ENCODE peak calls at places on chromosomes 13 and 19, in nine cellular contexts. Q, A, P, M, U, J, W, F and B are unnamed samples.

GRCh38 chr13:45361596-45362206 is 20.7 kb upstream of the TPT1 start:
- DNase-seq in Q (no peak), A (no peak), P (no peak), M (no peak), U (peak), J (no peak), W (no peak), F (no peak), B (no peak)

GRCh38 chr19:5672708-5673459 is 7.4 kb downstream of the MICOS13 start:
- DNase-seq in Q (no peak), A (peak), P (no peak), M (no peak), U (no peak), J (no peak), W (no peak), F (no peak), B (no peak)

GRCh38 chr19:51651216-51651846 is 4.7 kb upstream of the SIGLEC14 start:
- DNase-seq in Q (no peak), A (no peak), P (no peak), M (no peak), U (no peak), J (no peak), W (no peak), F (no peak), B (no peak)

GRCh38 chr13:111329641-111330040 is 9.2 kb downstream of the TEX29 start:
- DNase-seq in Q (no peak), A (no peak), P (no peak), M (no peak), U (no peak), J (no peak), W (no peak), F (no peak), B (no peak)

GRCh38 chr13:52001120-52001731 is 10.0 kb downstream of the ATP7B start:
- DNase-seq in Q (peak), A (no peak), P (no peak), M (peak), U (peak), J (no peak), W (no peak), F (no peak), B (peak)

GRCh38 chr19:5131866-5132561 is 163.1 kb downstream of the KDM4B start:
- DNase-seq in Q (no peak), A (no peak), P (peak), M (peak), U (no peak), J (no peak), W (no peak), F (no peak), B (no peak)

GRCh38 chr19:38425810-38426466 is at the start of gene RASGRP4:
- DNase-seq in Q (peak), A (peak), P (no peak), M (no peak), U (no peak), J (no peak), W (peak), F (no peak), B (no peak)

GRCh38 chr13:73339086-73339485 is 280.3 kb downstream of the KLF5 start:
- DNase-seq in Q (no peak), A (no peak), P (no peak), M (no peak), U (no peak), J (no peak), W (no peak), F (no peak), B (no peak)

GRCh38 chr13:67063036-67063435 is 167.1 kb downstream of the PCDH9 start:
- DNase-seq in Q (no peak), A (no peak), P (no peak), M (peak), U (no peak), J (no peak), W (no peak), F (no peak), B (peak)

GRCh38 chr13:110228936-110229904 is 77.7 kb downstream of the COL4A1 start:
- DNase-seq in Q (no peak), A (no peak), P (no peak), M (no peak), U (peak), J (no peak), W (no peak), F (no peak), B (no peak)

GRCh38 chr19:3456925-3457530 is 23.3 kb downstream of the SMIM24 start:
- DNase-seq in Q (no peak), A (no peak), P (no peak), M (no peak), U (no peak), J (no peak), W (no peak), F (no peak), B (no peak)

GRCh38 chr19:47176071-47176626 is 45.5 kb downstream of the SAE1 start:
- DNase-seq in Q (no peak), A (no peak), P (no peak), M (no peak), U (peak), J (no peak), W (no peak), F (no peak), B (no peak)

GRCh38 chr13:94968040-94968756 is 255.9 kb upstream of the SOX21 start:
- DNase-seq in Q (peak), A (no peak), P (no peak), M (no peak), U (no peak), J (peak), W (no peak), F (no peak), B (peak)

GRCh38 chr19:35216833-35217707 is 11.5 kb downstream of the FAM187B start:
- DNase-seq in Q (peak), A (no peak), P (peak), M (no peak), U (no peak), J (no peak), W (peak), F (peak), B (peak)

GRCh38 chr19:50414850-50415660 is 3.7 kb upstream of the SPIB start:
- DNase-seq in Q (peak), A (peak), P (peak), M (no peak), U (peak), J (peak), W (peak), F (peak), B (peak)

GRCh38 chr13:107964356-107964755 is 251.0 kb downstream of the LIG4 start:
- DNase-seq in Q (no peak), A (no peak), P (no peak), M (peak), U (no peak), J (no peak), W (no peak), F (no peak), B (no peak)

GRCh38 chr13:110298566-110299321 is 8.2 kb downstream of the COL4A1 start:
- DNase-seq in Q (peak), A (no peak), P (no peak), M (no peak), U (no peak), J (no peak), W (no peak), F (no peak), B (no peak)

GRCh38 chr13:42405665-42406390 is 133.9 kb downstream of the AKAP11 start:
- DNase-seq in Q (peak), A (no peak), P (no peak), M (no peak), U (peak), J (no peak), W (peak), F (no peak), B (no peak)

GRCh38 chr19:49556412-49557398 is 23.7 kb downstream of the NOSIP start:
- DNase-seq in Q (peak), A (peak), P (peak), M (no peak), U (no peak), J (no peak), W (peak), F (no peak), B (no peak)

GRCh38 chr19:8004723-8005513 is 523 bp downstream of the ELAVL1 start:
- DNase-seq in Q (peak), A (no peak), P (no peak), M (peak), U (peak), J (no peak), W (peak), F (no peak), B (peak)

GRCh38 chr13:114064516-114065140 is 67.8 kb downstream of the RASA3 start:
- DNase-seq in Q (no peak), A (peak), P (no peak), M (no peak), U (peak), J (peak), W (no peak), F (no peak), B (no peak)

GRCh38 chr19:406999-407491 is 1.9 kb downstream of the C2CD4C start:
- DNase-seq in Q (no peak), A (peak), P (no peak), M (no peak), U (no peak), J (no peak), W (no peak), F (no peak), B (no peak)

GRCh38 chr13:67117010-67117550 is 113.1 kb downstream of the PCDH9 start:
- DNase-seq in Q (no peak), A (no peak), P (no peak), M (no peak), U (no peak), J (no peak), W (no peak), F (no peak), B (no peak)

GRCh38 chr13:43303040-43303729 is 279.8 kb downstream of the DNAJC15 start:
- DNase-seq in Q (peak), A (no peak), P (peak), M (peak), U (peak), J (peak), W (peak), F (no peak), B (peak)

GRCh38 chr13:33318744-33319143 is 33.2 kb upstream of the STARD13 start:
- DNase-seq in Q (no peak), A (no peak), P (no peak), M (no peak), U (peak), J (no peak), W (no peak), F (no peak), B (no peak)

GRCh38 chr13:86569974-86570373 is 770.8 kb upstream of the SLITRK6 start:
- DNase-seq in Q (no peak), A (no peak), P (no peak), M (no peak), U (no peak), J (no peak), W (no peak), F (no peak), B (no peak)

GRCh38 chr19:42528354-42529247 is at the start of gene CEACAM1:
- DNase-seq in Q (peak), A (peak), P (peak), M (no peak), U (no peak), J (no peak), W (peak), F (peak), B (peak)

GRCh38 chr19:10895920-10896319 is 24.6 kb downstream of the CARM1 start:
- DNase-seq in Q (no peak), A (no peak), P (no peak), M (no peak), U (no peak), J (no peak), W (no peak), F (no peak), B (no peak)

GRCh38 chr13:51840917-51841316 is 4.1 kb downstream of the TMEM272 start:
- DNase-seq in Q (no peak), A (no peak), P (no peak), M (no peak), U (no peak), J (no peak), W (no peak), F (no peak), B (no peak)

GRCh38 chr13:109215377-109215776 is 571.0 kb downstream of the IRS2 start:
- DNase-seq in Q (no peak), A (no peak), P (no peak), M (no peak), U (no peak), J (no peak), W (no peak), F (no peak), B (no peak)

GRCh38 chr19:32971012-32971595 is 654 bp downstream of the CEP89 start:
- DNase-seq in Q (no peak), A (no peak), P (no peak), M (no peak), U (peak), J (no peak), W (no peak), F (no peak), B (peak)